ENCODE peak calls at places on chromosomes 7 and 10, in six cellular contexts. N, K, G, Q, T and R are unnamed samples.

GRCh38 chr7:127532736-127533135 is 52.7 kb downstream of the GCC1 start:
- DNase-seq in G (no peak), N (no peak), Q (no peak), T (peak; percentile 83), K (no peak), R (no peak)

GRCh38 chr10:107900131-107900530 is 735.6 kb upstream of the SORCS1 start:
- DNase-seq in Q (no peak), G (no peak), K (no peak), N (no peak), T (no peak), R (no peak)

GRCh38 chr7:131554880-131555516 is 1.4 kb downstream of the PODXL start:
- DNase-seq in K (no peak), G (no peak), T (no peak), N (no peak), Q (no peak), R (no peak)

GRCh38 chr7:44541-44896 is 147.9 kb upstream of the FAM20C start:
- DNase-seq in T (no peak), N (no peak), Q (peak; percentile 8), G (no peak), K (no peak), R (no peak)

GRCh38 chr10:103450201-103450695 is 1.9 kb downstream of the CALHM2 start:
- DNase-seq in N (no peak), Q (no peak), K (no peak), T (no peak), G (no peak), R (no peak)

GRCh38 chr10:75235375-75236177 is at the start of gene COMTD1:
- DNase-seq in G (peak; percentile 97), K (peak; percentile 98), T (peak; percentile 80), Q (peak; percentile 97), N (peak; percentile 83), R (peak; percentile 95)

GRCh38 chr7:125934539-125934938 is 1004.9 kb upstream of the POT1 start:
- DNase-seq in Q (no peak), N (no peak), K (peak; percentile 62), G (no peak), T (no peak), R (no peak)

GRCh38 chr7:102896585-102896984 is 16.2 kb upstream of the LRRC17 start:
- DNase-seq in Q (no peak), T (no peak), G (no peak), K (no peak), N (no peak), R (no peak)